ENCODE peak calls at places on chromosomes 5 and 9, in four cellular contexts. J is heart left ventricle, K is osteocyte, D is head of caudate nucleus. O is an unnamed sample.

GRCh38 chr5:141742866-141743651 is 61.0 kb upstream of the ARAP3 start:
- DNase-seq in K (no peak), J (no peak), D (no peak), O (no peak)

GRCh38 chr5:59236996-59237395 is 654.1 kb downstream of the RAB3C start:
- DNase-seq in D (no peak), J (no peak), K (no peak), O (no peak)

GRCh38 chr5:51734677-51735076 is 351.4 kb downstream of the ISL1 start:
- DNase-seq in D (no peak), K (no peak), J (no peak), O (no peak)

GRCh38 chr5:142981886-142982820 is 212.0 kb downstream of the ARHGAP26 start:
- DNase-seq in D (peak; percentile 64), K (no peak), J (peak; percentile 80), O (no peak)

GRCh38 chr9:33471361-33471760 is 2.4 kb downstream of the NOL6 start:
- DNase-seq in K (no peak), D (no peak), J (no peak), O (no peak)

GRCh38 chr9:2181794-2182193 is 166.6 kb downstream of the SMARCA2 start:
- DNase-seq in K (no peak), J (no peak), D (peak; percentile 52), O (no peak)

GRCh38 chr5:115842952-115843351 is 1.2 kb downstream of the AP3S1 start:
- DNase-seq in J (no peak), K (no peak), D (no peak), O (no peak)

GRCh38 chr9:113223963-113224362 is 2.6 kb downstream of the SLC31A1 start:
- DNase-seq in D (no peak), J (no peak), K (no peak), O (no peak)

GRCh38 chr5:169942181-169942580 is 38.1 kb downstream of the INSYN2B start:
- DNase-seq in D (no peak), J (no peak), K (no peak), O (no peak)

GRCh38 chr9:38074441-38074943 is 5.5 kb upstream of the SHB start:
- DNase-seq in D (no peak), K (no peak), J (no peak), O (no peak)

GRCh38 chr9:131028931-131029573 is 20.1 kb downstream of the LAMC3 start:
- DNase-seq in K (no peak), D (no peak), J (no peak), O (no peak)

GRCh38 chr5:156498226-156498965 is 171.4 kb downstream of the SGCD start:
- DNase-seq in J (no peak), K (no peak), D (no peak), O (no peak)

GRCh38 chr5:151078490-151079262 is 2.2 kb downstream of the TNIP1 start:
- DNase-seq in D (no peak), J (no peak), K (no peak), O (peak; percentile 47)

O was measured in T-helper 1 cell.